ENCODE peak calls at places on chromosomes 13 and 19, in four cellular contexts. H is suprapubic skin, K is adrenal gland, D is body of pancreas. E is an unnamed sample.

GRCh38 chr19:6736917-6737283 is 480 bp downstream of the GPR108 start:
- DNase-seq in H (no peak), K (no peak), D (no peak), E (no peak)

GRCh38 chr19:12994701-12995595 is at the start of gene NFIX:
- DNase-seq in H (peak), K (peak), D (peak), E (peak)

GRCh38 chr13:67410645-67411044 is 180.5 kb upstream of the PCDH9 start:
- DNase-seq in H (no peak), K (no peak), D (no peak), E (no peak)

GRCh38 chr13:102097708-102098107 is 304.1 kb downstream of the FGF14 start:
- DNase-seq in H (no peak), K (no peak), D (no peak), E (no peak)

GRCh38 chr19:35216833-35217707 is 11.5 kb downstream of the FAM187B start:
- DNase-seq in H (peak), K (peak), D (peak), E (no peak)

GRCh38 chr13:110425444-110425780 is 118.3 kb downstream of the COL4A2 start:
- DNase-seq in H (no peak), K (no peak), D (no peak), E (no peak)

GRCh38 chr13:31835932-31836331 is 96.6 kb downstream of the RXFP2 start:
- DNase-seq in H (no peak), K (no peak), D (no peak), E (no peak)

GRCh38 chr13:59312776-59313175 is 851.0 kb downstream of the DIAPH3 start:
- DNase-seq in H (no peak), K (no peak), D (no peak), E (no peak)

GRCh38 chr13:79457948-79458347 is 23.0 kb upstream of the NDFIP2 start:
- DNase-seq in H (no peak), K (no peak), D (no peak), E (peak)

GRCh38 chr13:113291997-113292862 is 4.8 kb upstream of the LAMP1 start:
- DNase-seq in H (no peak), K (peak), D (no peak), E (peak)

GRCh38 chr19:30799854-30800755 is 427.9 kb downstream of the ZNF536 start:
- DNase-seq in H (no peak), K (peak), D (peak), E (peak)

GRCh38 chr19:6674868-6675305 is 4.9 kb upstream of the TNFSF14 start:
- DNase-seq in H (no peak), K (peak), D (peak), E (peak)

GRCh38 chr19:52923782-52924593 is 760 bp upstream of the ZNF888 start:
- DNase-seq in H (no peak), K (peak), D (peak), E (no peak)

GRCh38 chr13:26679411-26679810 is 81.2 kb downstream of the GPR12 start:
- DNase-seq in H (no peak), K (no peak), D (no peak), E (no peak)

GRCh38 chr19:43525836-43526771 is 897 bp downstream of the ETHE1 start:
- DNase-seq in H (peak), K (peak), D (peak), E (peak)

GRCh38 chr19:51926784-51927741 is at the start of gene ZNF613:
- DNase-seq in H (peak), K (peak), D (peak), E (peak)

GRCh38 chr19:24166055-24166454 is 79.1 kb downstream of the ZNF254 start:
- DNase-seq in H (no peak), K (no peak), D (no peak), E (no peak)

GRCh38 chr19:35223856-35224505 is 4.6 kb downstream of the FAM187B start:
- DNase-seq in H (peak), K (no peak), D (no peak), E (no peak)

DNA sequence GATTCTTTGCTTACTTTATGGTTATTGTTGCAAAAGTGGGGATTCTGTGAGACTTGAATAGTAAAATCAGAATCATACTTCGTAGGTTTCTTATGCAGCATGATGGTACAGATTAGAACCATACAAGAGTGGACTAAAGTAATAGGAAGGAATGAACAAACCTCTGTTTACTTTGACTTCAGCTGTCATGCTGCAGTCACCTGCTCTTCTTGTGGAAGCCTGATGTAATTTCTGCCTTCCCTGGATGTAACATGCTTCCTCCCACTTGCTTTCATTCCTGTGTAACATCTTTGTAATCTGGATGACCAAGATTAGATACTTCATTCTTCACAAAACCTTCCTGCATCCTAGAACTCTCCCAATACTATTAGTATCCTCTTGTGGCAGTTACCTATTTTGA is 235.0 kb downstream of the PCCA start:
- DNase-seq in H (no peak), K (no peak), D (no peak), E (no peak)
- TF ChIP-seq POLR2A in H (no peak), K (no peak), D (no peak), E (no peak)

GRCh38 chr13:65063753-65064152 is 2166.4 kb downstream of the PCDH9 start:
- DNase-seq in H (no peak), K (no peak), D (no peak), E (no peak)
- TF ChIP-seq POLR2A in H (no peak), K (no peak), D (no peak), E (no peak)

GRCh38 chr19:4816388-4817165 is 14.9 kb downstream of the TICAM1 start:
- DNase-seq in H (no peak), K (no peak), D (no peak), E (no peak)
- TF ChIP-seq POLR2A in H (no peak), K (no peak), D (no peak), E (no peak)

GRCh38 chr19:2041686-2042484 is 9.2 kb downstream of the MKNK2 start:
- DNase-seq in H (peak), K (peak), D (peak), E (peak)
- TF ChIP-seq POLR2A in H (no peak), K (peak), D (peak), E (no peak)

DNA sequence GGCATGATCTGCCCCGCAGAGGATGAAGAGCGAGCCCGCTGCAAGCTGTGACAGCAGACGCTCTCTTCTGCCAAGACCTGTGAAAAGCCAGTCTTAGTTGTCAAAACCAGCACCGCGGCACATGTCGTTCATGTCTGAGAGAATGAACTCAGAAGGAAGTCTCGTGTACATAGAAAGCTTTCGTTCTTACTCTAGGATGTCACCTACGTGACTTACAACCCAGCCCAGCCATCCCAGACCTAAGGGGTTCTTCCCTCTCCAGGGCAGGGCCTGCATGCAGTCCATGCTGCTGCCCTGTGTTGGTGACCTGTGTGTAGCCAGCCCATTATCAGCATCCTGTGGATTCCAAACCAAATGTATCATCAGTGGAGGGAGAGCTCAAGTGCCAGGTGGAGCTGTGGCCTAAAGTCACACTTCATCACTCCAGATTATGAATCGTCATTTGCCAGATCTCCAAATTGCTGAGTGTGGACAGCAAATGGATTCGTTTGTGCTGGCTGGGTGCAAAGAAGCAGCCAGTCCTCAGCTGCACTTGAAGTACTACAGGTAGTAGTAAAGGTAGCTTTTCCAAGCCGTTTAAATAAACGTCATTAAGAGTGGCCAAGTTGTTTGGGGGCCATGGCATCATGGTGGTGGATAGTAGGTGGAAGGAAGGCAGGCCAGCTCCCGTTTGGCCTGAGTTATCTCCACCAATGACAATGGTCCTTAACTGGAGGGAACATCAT is 73.9 kb upstream of the GPR183 start:
- DNase-seq in H (no peak), K (no peak), D (no peak), E (no peak)
- TF ChIP-seq POLR2A in H (no peak), K (no peak), D (no peak), E (no peak)

GRCh38 chr13:20902438-20903163 is at the start of gene XPO4:
- DNase-seq in H (peak), K (peak), D (peak), E (peak)
- TF ChIP-seq POLR2A in H (peak), K (peak), D (peak), E (peak)

GRCh38 chr13:48315981-48316380 is 12.4 kb downstream of the RB1 start:
- DNase-seq in H (no peak), K (no peak), D (no peak), E (no peak)

GRCh38 chr13:48318014-48318713 is 14.6 kb downstream of the RB1 start:
- DNase-seq in H (no peak), K (peak), D (peak), E (no peak)

GRCh38 chr13:48318714-48319457 is 15.3 kb downstream of the RB1 start:
- DNase-seq in H (no peak), K (peak), D (peak), E (peak)

GRCh38 chr13:48317511-48317981 is 14.0 kb downstream of the RB1 start:
- DNase-seq in H (no peak), K (no peak), D (no peak), E (no peak)

GRCh38 chr13:48316826-48317510 is 13.4 kb downstream of the RB1 start:
- DNase-seq in H (no peak), K (no peak), D (no peak), E (no peak)
- TF ChIP-seq POLR2A in H (no peak), K (no peak), D (no peak), E (no peak)

DNA sequence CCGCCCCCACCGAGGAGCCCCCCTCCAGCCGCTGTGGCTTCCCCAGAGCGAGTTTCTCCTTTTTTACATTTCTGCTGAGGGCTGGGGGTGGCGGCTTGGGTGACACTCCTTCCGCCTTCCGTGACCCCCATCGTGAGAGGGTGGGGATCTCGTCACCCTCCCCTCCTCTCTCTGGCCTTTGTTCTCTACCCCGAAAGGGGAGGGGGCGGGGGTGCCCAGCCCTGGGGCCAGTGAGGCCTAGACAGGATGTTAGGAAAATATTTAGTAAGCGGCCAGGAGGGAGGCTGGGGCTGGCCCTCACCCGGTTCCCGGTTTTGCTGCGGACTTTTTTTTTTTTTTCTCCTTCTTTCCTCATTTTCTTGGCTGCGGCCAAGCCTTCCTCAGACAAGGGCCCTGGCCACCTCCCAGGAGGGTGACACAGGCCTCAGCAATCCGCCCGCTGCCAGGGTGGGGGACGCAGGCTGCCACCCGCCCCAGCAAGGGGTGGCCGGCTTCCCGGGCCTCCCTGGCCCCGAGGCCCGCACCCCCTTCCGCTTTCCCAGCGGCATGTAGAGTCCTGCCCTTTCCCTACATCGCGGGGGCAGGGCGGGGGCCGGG is 3.9 kb downstream of the MIDN start:
- DNase-seq in H (peak), K (peak), D (peak), E (peak)
- TF ChIP-seq POLR2A in H (no peak), K (peak), D (peak), E (peak)

DNA sequence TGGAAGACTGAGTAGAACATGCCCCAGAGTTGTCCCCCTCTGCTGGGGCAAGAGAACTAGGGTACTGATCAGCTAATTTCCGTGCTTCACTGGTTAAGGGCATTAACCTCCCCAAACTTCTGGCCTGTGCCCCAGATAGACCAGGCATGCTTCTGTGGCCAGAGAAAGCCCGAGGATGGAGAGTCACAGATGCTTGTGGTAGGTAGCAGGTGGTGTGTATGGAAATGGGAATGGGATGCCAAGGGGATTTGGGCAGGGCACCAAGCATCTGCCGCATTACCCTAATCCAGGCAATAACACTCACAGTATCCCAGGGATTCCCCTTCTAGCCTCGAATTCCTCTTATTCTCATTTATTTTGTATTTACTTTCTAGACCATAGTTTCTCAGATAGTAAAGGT is 124.7 kb upstream of the KLF12 start:
- DNase-seq in H (no peak), K (no peak), D (no peak), E (no peak)
- TF ChIP-seq POLR2A in H (no peak), K (no peak), D (no peak), E (no peak)

DNA sequence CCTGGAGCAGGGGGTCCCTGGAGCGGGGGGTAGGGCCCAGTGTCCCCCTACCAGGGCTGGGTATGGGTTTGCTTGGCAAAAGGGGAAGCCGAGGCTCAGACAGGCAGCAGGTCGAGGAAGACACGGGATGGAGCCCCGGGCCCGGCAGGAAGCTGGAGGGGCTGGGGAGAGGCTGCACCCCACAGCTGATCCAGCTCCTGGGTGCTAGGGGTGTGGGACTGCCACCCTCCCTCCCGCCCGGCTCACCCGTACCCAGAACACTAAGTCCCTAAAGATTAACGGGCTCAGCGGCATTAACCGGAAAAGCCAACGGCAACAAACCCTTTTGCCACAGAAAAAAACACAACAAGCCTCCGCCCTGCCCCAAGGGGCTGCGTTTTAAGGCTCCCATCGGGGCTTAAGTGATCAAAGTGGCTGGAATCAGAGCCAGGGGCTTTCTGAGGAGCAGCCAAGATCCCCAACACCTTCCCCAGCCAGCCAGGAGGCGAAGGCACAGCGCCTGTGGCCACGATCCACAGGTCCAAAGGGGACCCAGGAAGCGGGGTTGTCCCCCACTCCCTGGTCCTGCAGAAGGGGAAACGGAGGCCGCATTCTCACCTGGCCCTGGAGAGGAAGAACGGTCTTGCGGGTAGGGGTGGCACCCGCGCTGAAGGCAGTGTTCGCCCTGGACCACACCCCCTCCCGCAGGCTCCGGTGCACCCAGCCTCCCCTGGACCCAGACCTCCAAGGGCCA is 5.3 kb downstream of the TCF3 start:
- DNase-seq in H (no peak), K (no peak), D (no peak), E (no peak)
- TF ChIP-seq POLR2A in H (no peak), K (no peak), D (no peak), E (no peak)